ENCODE peak calls at places on chromosomes 13 and 19, in ten cellular contexts. One of them, this sample, is unnamed.

GRCh38 chr13:71454509-71454908 is 412.5 kb downstream of the DACH1 start:
- DNase-seq in astrocyte of the spinal cord: no peak
- DNase-seq in neural crest cell: no peak
- DNase-seq in tibial nerve: no peak
- DNase-seq in endodermal cell: no peak
- DNase-seq in cardiac muscle cell: no peak
- DNase-seq in body of pancreas: no peak
- DNase-seq in RWPE1: no peak
- DNase-seq in nephron progenitor cell: no peak
- DNase-seq in gastrocnemius medialis: no peak
- DNase-seq in this sample: no peak

GRCh38 chr13:87661471-87661870 is 9.7 kb upstream of the SLITRK5 start:
- DNase-seq in astrocyte of the spinal cord: peak; percentile 91
- DNase-seq in neural crest cell: no peak
- DNase-seq in tibial nerve: no peak
- DNase-seq in endodermal cell: no peak
- DNase-seq in cardiac muscle cell: no peak
- DNase-seq in body of pancreas: no peak
- DNase-seq in RWPE1: no peak
- DNase-seq in nephron progenitor cell: no peak
- DNase-seq in gastrocnemius medialis: no peak
- DNase-seq in this sample: no peak

GRCh38 chr19:38035515-38036495 is 128.8 kb downstream of the SIPA1L3 start:
- DNase-seq in astrocyte of the spinal cord: peak; percentile 55
- DNase-seq in neural crest cell: no peak
- DNase-seq in tibial nerve: no peak
- DNase-seq in endodermal cell: no peak
- DNase-seq in cardiac muscle cell: no peak
- DNase-seq in body of pancreas: no peak
- DNase-seq in RWPE1: no peak
- DNase-seq in nephron progenitor cell: peak; percentile 42
- DNase-seq in gastrocnemius medialis: no peak
- DNase-seq in this sample: no peak

GRCh38 chr19:17468302-17469091 is 1.8 kb upstream of the SLC27A1 start:
- DNase-seq in astrocyte of the spinal cord: no peak
- DNase-seq in neural crest cell: no peak
- DNase-seq in tibial nerve: no peak
- DNase-seq in endodermal cell: peak; percentile 67
- DNase-seq in cardiac muscle cell: no peak
- DNase-seq in body of pancreas: peak; percentile 26
- DNase-seq in RWPE1: no peak
- DNase-seq in nephron progenitor cell: no peak
- DNase-seq in gastrocnemius medialis: peak; percentile 91
- DNase-seq in this sample: no peak

GRCh38 chr13:95246292-95247082 is 54.8 kb downstream of the ABCC4 start:
- DNase-seq in astrocyte of the spinal cord: no peak
- DNase-seq in neural crest cell: no peak
- DNase-seq in tibial nerve: no peak
- DNase-seq in endodermal cell: no peak
- DNase-seq in cardiac muscle cell: no peak
- DNase-seq in body of pancreas: peak; percentile 19
- DNase-seq in RWPE1: peak; percentile 22
- DNase-seq in nephron progenitor cell: no peak
- DNase-seq in gastrocnemius medialis: no peak
- DNase-seq in this sample: no peak

GRCh38 chr19:58558066-58558622 is at the start of gene UBE2M:
- DNase-seq in astrocyte of the spinal cord: peak; percentile 35
- DNase-seq in neural crest cell: peak; percentile 57
- DNase-seq in tibial nerve: peak; percentile 40
- DNase-seq in endodermal cell: peak; percentile 88
- DNase-seq in cardiac muscle cell: peak; percentile 68
- DNase-seq in body of pancreas: peak; percentile 73
- DNase-seq in RWPE1: no peak
- DNase-seq in nephron progenitor cell: peak; percentile 79
- DNase-seq in gastrocnemius medialis: no peak
- DNase-seq in this sample: no peak

GRCh38 chr13:42354246-42355117 is 82.5 kb downstream of the AKAP11 start:
- DNase-seq in astrocyte of the spinal cord: peak; percentile 97
- DNase-seq in neural crest cell: no peak
- DNase-seq in tibial nerve: no peak
- DNase-seq in endodermal cell: no peak
- DNase-seq in cardiac muscle cell: peak; percentile 33
- DNase-seq in body of pancreas: no peak
- DNase-seq in RWPE1: no peak
- DNase-seq in nephron progenitor cell: no peak
- DNase-seq in gastrocnemius medialis: no peak
- DNase-seq in this sample: no peak

GRCh38 chr13:111114362-111115050 is 604 bp upstream of the ARHGEF7 start:
- DNase-seq in astrocyte of the spinal cord: no peak
- DNase-seq in neural crest cell: peak; percentile 14
- DNase-seq in tibial nerve: peak; percentile 17
- DNase-seq in endodermal cell: peak; percentile 81
- DNase-seq in cardiac muscle cell: peak; percentile 54
- DNase-seq in body of pancreas: peak; percentile 46
- DNase-seq in RWPE1: no peak
- DNase-seq in nephron progenitor cell: peak; percentile 54
- DNase-seq in gastrocnemius medialis: peak; percentile 36
- DNase-seq in this sample: no peak

GRCh38 chr13:22938576-22938975 is 242.2 kb upstream of the SGCG start:
- DNase-seq in astrocyte of the spinal cord: no peak
- DNase-seq in neural crest cell: no peak
- DNase-seq in tibial nerve: no peak
- DNase-seq in endodermal cell: no peak
- DNase-seq in cardiac muscle cell: no peak
- DNase-seq in body of pancreas: no peak
- DNase-seq in RWPE1: no peak
- DNase-seq in nephron progenitor cell: no peak
- DNase-seq in gastrocnemius medialis: no peak
- DNase-seq in this sample: no peak

GRCh38 chr19:21317821-21318220 is 11.4 kb downstream of the ZNF708 start:
- DNase-seq in astrocyte of the spinal cord: no peak
- DNase-seq in neural crest cell: no peak
- DNase-seq in tibial nerve: no peak
- DNase-seq in endodermal cell: no peak
- DNase-seq in cardiac muscle cell: no peak
- DNase-seq in body of pancreas: no peak
- DNase-seq in RWPE1: no peak
- DNase-seq in nephron progenitor cell: no peak
- DNase-seq in gastrocnemius medialis: no peak
- DNase-seq in this sample: no peak

GRCh38 chr13:114203536-114203935 is 24.5 kb downstream of the CFAP97D2 start:
- DNase-seq in astrocyte of the spinal cord: no peak
- DNase-seq in neural crest cell: no peak
- DNase-seq in tibial nerve: no peak
- DNase-seq in endodermal cell: no peak
- DNase-seq in cardiac muscle cell: no peak
- DNase-seq in body of pancreas: no peak
- DNase-seq in RWPE1: no peak
- DNase-seq in nephron progenitor cell: no peak
- DNase-seq in gastrocnemius medialis: no peak
- DNase-seq in this sample: no peak

GRCh38 chr13:76852991-76853390 is 33.2 kb downstream of the KCTD12 start:
- DNase-seq in astrocyte of the spinal cord: peak; percentile 36
- DNase-seq in neural crest cell: no peak
- DNase-seq in tibial nerve: no peak
- DNase-seq in endodermal cell: no peak
- DNase-seq in cardiac muscle cell: peak; percentile 63
- DNase-seq in body of pancreas: no peak
- DNase-seq in RWPE1: peak; percentile 51
- DNase-seq in nephron progenitor cell: no peak
- DNase-seq in gastrocnemius medialis: no peak
- DNase-seq in this sample: peak; percentile 2

GRCh38 chr13:32165791-32166190 is 134.2 kb downstream of the FRY start:
- DNase-seq in astrocyte of the spinal cord: no peak
- DNase-seq in neural crest cell: no peak
- DNase-seq in tibial nerve: no peak
- DNase-seq in endodermal cell: no peak
- DNase-seq in cardiac muscle cell: no peak
- DNase-seq in body of pancreas: no peak
- DNase-seq in RWPE1: peak; percentile 16
- DNase-seq in nephron progenitor cell: no peak
- DNase-seq in gastrocnemius medialis: no peak
- DNase-seq in this sample: no peak

GRCh38 chr13:35898041-35898440 is 233.1 kb downstream of the DCLK1 start:
- DNase-seq in astrocyte of the spinal cord: no peak
- DNase-seq in neural crest cell: no peak
- DNase-seq in tibial nerve: no peak
- DNase-seq in endodermal cell: no peak
- DNase-seq in cardiac muscle cell: no peak
- DNase-seq in body of pancreas: no peak
- DNase-seq in RWPE1: no peak
- DNase-seq in nephron progenitor cell: no peak
- DNase-seq in gastrocnemius medialis: no peak
- DNase-seq in this sample: no peak

GRCh38 chr19:49186108-49186507 is 28.5 kb downstream of the TRPM4 start:
- DNase-seq in astrocyte of the spinal cord: no peak
- DNase-seq in neural crest cell: no peak
- DNase-seq in tibial nerve: no peak
- DNase-seq in endodermal cell: no peak
- DNase-seq in cardiac muscle cell: no peak
- DNase-seq in body of pancreas: no peak
- DNase-seq in RWPE1: no peak
- DNase-seq in nephron progenitor cell: no peak
- DNase-seq in gastrocnemius medialis: no peak
- DNase-seq in this sample: no peak

DNA sequence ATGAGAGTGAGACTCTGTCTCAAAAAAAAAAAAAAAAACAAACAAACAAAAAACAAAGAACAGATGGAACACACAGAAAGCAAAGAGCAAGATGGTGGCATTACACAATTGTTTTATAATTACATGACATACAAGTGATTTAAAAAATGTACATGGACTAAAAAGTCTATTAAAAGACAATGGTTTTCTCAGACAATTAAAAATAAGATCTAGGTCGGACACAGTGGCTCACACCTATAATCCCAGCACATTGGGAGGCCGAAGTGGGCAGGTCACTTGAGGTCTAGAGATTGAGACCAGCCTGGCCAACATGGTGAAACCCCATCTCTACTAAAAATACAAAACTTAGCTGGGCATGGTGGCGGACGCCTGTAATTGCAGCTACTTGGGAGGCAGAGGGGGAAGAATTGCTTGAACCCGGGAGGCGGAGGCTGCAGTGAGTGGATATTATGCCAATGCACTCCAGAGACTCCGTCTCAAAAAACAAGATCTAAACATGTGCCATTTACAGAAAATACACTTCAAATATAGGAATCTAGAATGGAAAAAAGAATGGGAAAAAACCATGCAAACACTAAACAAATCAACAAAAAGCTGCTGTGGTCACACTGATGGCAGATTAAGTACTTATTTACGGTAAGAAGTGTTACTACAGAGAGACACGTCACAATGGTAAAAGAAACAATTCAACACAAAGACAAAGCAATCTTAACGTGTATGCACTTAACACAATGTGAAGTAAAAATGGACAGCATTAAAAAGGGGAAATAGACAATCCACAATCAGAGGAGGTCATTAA is 26.7 kb downstream of the MIER2 start:
- DNase-seq in astrocyte of the spinal cord: no peak
- DNase-seq in neural crest cell: no peak
- DNase-seq in tibial nerve: no peak
- DNase-seq in endodermal cell: no peak
- DNase-seq in cardiac muscle cell: no peak
- DNase-seq in body of pancreas: no peak
- DNase-seq in RWPE1: no peak
- DNase-seq in nephron progenitor cell: no peak
- DNase-seq in gastrocnemius medialis: no peak
- DNase-seq in this sample: no peak
- TF ChIP-seq CTCF in astrocyte of the spinal cord: no peak
- TF ChIP-seq CTCF in neural crest cell: peak; percentile 39
- TF ChIP-seq CTCF in tibial nerve: no peak
- TF ChIP-seq CTCF in endodermal cell: peak; percentile 50
- TF ChIP-seq CTCF in cardiac muscle cell: no peak
- TF ChIP-seq CTCF in body of pancreas: no peak
- TF ChIP-seq CTCF in RWPE1: no peak
- TF ChIP-seq CTCF in nephron progenitor cell: no peak
- TF ChIP-seq CTCF in gastrocnemius medialis: no peak
- TF ChIP-seq CTCF in this sample: no peak

GRCh38 chr13:44026194-44026593 is 146.5 kb downstream of the LACC1 start:
- DNase-seq in astrocyte of the spinal cord: no peak
- DNase-seq in neural crest cell: no peak
- DNase-seq in tibial nerve: no peak
- DNase-seq in endodermal cell: peak; percentile 10
- DNase-seq in cardiac muscle cell: no peak
- DNase-seq in body of pancreas: no peak
- DNase-seq in RWPE1: no peak
- DNase-seq in nephron progenitor cell: no peak
- DNase-seq in gastrocnemius medialis: no peak
- DNase-seq in this sample: no peak
- TF ChIP-seq CTCF in astrocyte of the spinal cord: no peak
- TF ChIP-seq CTCF in neural crest cell: no peak
- TF ChIP-seq CTCF in tibial nerve: no peak
- TF ChIP-seq CTCF in endodermal cell: peak; percentile 51
- TF ChIP-seq CTCF in cardiac muscle cell: no peak
- TF ChIP-seq CTCF in body of pancreas: no peak
- TF ChIP-seq CTCF in RWPE1: no peak
- TF ChIP-seq CTCF in nephron progenitor cell: no peak
- TF ChIP-seq CTCF in gastrocnemius medialis: no peak
- TF ChIP-seq CTCF in this sample: no peak

GRCh38 chr13:67075239-67075638 is 154.9 kb downstream of the PCDH9 start:
- DNase-seq in astrocyte of the spinal cord: no peak
- DNase-seq in neural crest cell: no peak
- DNase-seq in tibial nerve: no peak
- DNase-seq in endodermal cell: no peak
- DNase-seq in cardiac muscle cell: no peak
- DNase-seq in body of pancreas: no peak
- DNase-seq in RWPE1: peak; percentile 1
- DNase-seq in nephron progenitor cell: no peak
- DNase-seq in gastrocnemius medialis: no peak
- DNase-seq in this sample: no peak
- TF ChIP-seq CTCF in astrocyte of the spinal cord: peak; percentile 7
- TF ChIP-seq CTCF in neural crest cell: peak; percentile 14
- TF ChIP-seq CTCF in tibial nerve: no peak
- TF ChIP-seq CTCF in endodermal cell: peak; percentile 60
- TF ChIP-seq CTCF in cardiac muscle cell: peak; percentile 40
- TF ChIP-seq CTCF in body of pancreas: no peak
- TF ChIP-seq CTCF in RWPE1: no peak
- TF ChIP-seq CTCF in nephron progenitor cell: no peak
- TF ChIP-seq CTCF in gastrocnemius medialis: no peak
- TF ChIP-seq CTCF in this sample: no peak

GRCh38 chr19:44498988-44499387 is 1.3 kb downstream of the ZNF180 start:
- DNase-seq in astrocyte of the spinal cord: no peak
- DNase-seq in neural crest cell: no peak
- DNase-seq in tibial nerve: no peak
- DNase-seq in endodermal cell: no peak
- DNase-seq in cardiac muscle cell: no peak
- DNase-seq in body of pancreas: no peak
- DNase-seq in RWPE1: no peak
- DNase-seq in nephron progenitor cell: no peak
- DNase-seq in gastrocnemius medialis: no peak
- DNase-seq in this sample: no peak

GRCh38 chr19:44496711-44497110 is 3.6 kb downstream of the ZNF180 start:
- DNase-seq in astrocyte of the spinal cord: no peak
- DNase-seq in neural crest cell: no peak
- DNase-seq in tibial nerve: no peak
- DNase-seq in endodermal cell: no peak
- DNase-seq in cardiac muscle cell: no peak
- DNase-seq in body of pancreas: no peak
- DNase-seq in RWPE1: no peak
- DNase-seq in nephron progenitor cell: no peak
- DNase-seq in gastrocnemius medialis: no peak
- DNase-seq in this sample: no peak

GRCh38 chr19:44499962-44500949 is at the start of gene ZNF180:
- DNase-seq in astrocyte of the spinal cord: peak; percentile 97
- DNase-seq in neural crest cell: peak; percentile 97
- DNase-seq in tibial nerve: peak; percentile 93
- DNase-seq in endodermal cell: peak; percentile 99
- DNase-seq in cardiac muscle cell: peak; percentile 98
- DNase-seq in body of pancreas: peak; percentile 96
- DNase-seq in RWPE1: peak; percentile 93
- DNase-seq in nephron progenitor cell: peak; percentile 98
- DNase-seq in gastrocnemius medialis: peak; percentile 87
- DNase-seq in this sample: peak; percentile 99

GRCh38 chr19:44499559-44499958 is 763 bp downstream of the ZNF180 start:
- DNase-seq in astrocyte of the spinal cord: no peak
- DNase-seq in neural crest cell: no peak
- DNase-seq in tibial nerve: no peak
- DNase-seq in endodermal cell: no peak
- DNase-seq in cardiac muscle cell: no peak
- DNase-seq in body of pancreas: no peak
- DNase-seq in RWPE1: no peak
- DNase-seq in nephron progenitor cell: no peak
- DNase-seq in gastrocnemius medialis: no peak
- DNase-seq in this sample: no peak
- TF ChIP-seq CTCF in astrocyte of the spinal cord: no peak
- TF ChIP-seq CTCF in neural crest cell: no peak
- TF ChIP-seq CTCF in tibial nerve: no peak
- TF ChIP-seq CTCF in endodermal cell: no peak
- TF ChIP-seq CTCF in cardiac muscle cell: no peak
- TF ChIP-seq CTCF in body of pancreas: no peak
- TF ChIP-seq CTCF in RWPE1: no peak
- TF ChIP-seq CTCF in nephron progenitor cell: no peak
- TF ChIP-seq CTCF in gastrocnemius medialis: no peak
- TF ChIP-seq CTCF in this sample: no peak